ENCODE peak calls at places on chromosome 4, in nine cellular contexts. Y, E, J, L, Z, T, F, P and M are unnamed samples. For H3K4me1, the result is how much of the 10 kb centered on the place peaks cover.

GRCh38 chr4:2256156-2256731 is 5.7 kb downstream of the MXD4 start:
- DNase-seq in Y (peak), E (no peak), J (no peak), L (no peak), Z (no peak), T (no peak), F (no peak), P (no peak), M (peak)

GRCh38 chr4:39446842-39447573 is 11.7 kb downstream of the RPL9 start:
- DNase-seq in Y (peak), E (no peak), J (peak), L (peak), Z (no peak), T (no peak), F (peak), P (peak), M (peak)

GRCh38 chr4:147831452-147832192 is 99.7 kb downstream of the ARHGAP10 start:
- DNase-seq in Y (peak), E (no peak), J (peak), L (no peak), Z (no peak), T (peak), F (peak), P (no peak), M (peak)

GRCh38 chr4:22268350-22269025 is 247.4 kb downstream of the ADGRA3 start:
- DNase-seq in Y (no peak), E (no peak), J (no peak), L (no peak), Z (peak), T (no peak), F (peak), P (no peak), M (no peak)

GRCh38 chr4:61200195-61200990 is at the start of gene ADGRL3:
- DNase-seq in Y (peak), E (no peak), J (no peak), L (peak), Z (no peak), T (no peak), F (no peak), P (no peak), M (no peak)

GRCh38 chr4:26583865-26584652 is at the start of gene TBC1D19:
- DNase-seq in Y (peak), E (peak), J (peak), L (peak), Z (peak), T (peak), F (peak), P (peak), M (peak)

GRCh38 chr4:42234817-42235216 is 82.4 kb upstream of the BEND4 start:
- DNase-seq in Y (no peak), E (no peak), J (no peak), L (no peak), Z (no peak), T (no peak), F (no peak), P (peak), M (no peak)

GRCh38 chr4:107760281-107760947 is 40.4 kb upstream of the PAPSS1 start:
- DNase-seq in Y (no peak), E (no peak), J (peak), L (peak), Z (peak), T (no peak), F (peak), P (no peak), M (no peak)

GRCh38 chr4:79044260-79044659 is 105.0 kb upstream of the PAQR3 start:
- DNase-seq in Y (no peak), E (no peak), J (no peak), L (no peak), Z (no peak), T (no peak), F (no peak), P (no peak), M (no peak)

GRCh38 chr4:186765138-186765537 is 41.5 kb upstream of the FAT1 start:
- DNase-seq in Y (no peak), E (no peak), J (peak), L (no peak), Z (peak), T (peak), F (no peak), P (no peak), M (no peak)

GRCh38 chr4:106287353-106287969 is 28.5 kb downstream of the TBCK start:
- DNase-seq in Y (no peak), E (no peak), J (peak), L (no peak), Z (peak), T (no peak), F (peak), P (no peak), M (no peak)

GRCh38 chr4:85543832-85544231 is 68.9 kb downstream of the ARHGAP24 start:
- DNase-seq in Y (no peak), E (no peak), J (no peak), L (no peak), Z (no peak), T (no peak), F (no peak), P (no peak), M (no peak)

GRCh38 chr4:123673971-123674370 is 277.4 kb downstream of the SPRY1 start:
- DNase-seq in Y (no peak), E (no peak), J (no peak), L (no peak), Z (no peak), T (no peak), F (peak), P (no peak), M (no peak)

GRCh38 chr4:149887091-149887490 is 71.4 kb upstream of the IQCM start:
- DNase-seq in Y (no peak), E (no peak), J (no peak), L (no peak), Z (no peak), T (no peak), F (peak), P (no peak), M (no peak)

GRCh38 chr4:186765673-186766546 is 42.3 kb upstream of the FAT1 start:
- DNase-seq in Y (no peak), E (no peak), J (peak), L (peak), Z (peak), T (peak), F (no peak), P (no peak), M (no peak)

GRCh38 chr4:93834371-93835066 is 6.0 kb downstream of the ATOH1 start:
- DNase-seq in Y (no peak), E (no peak), J (no peak), L (peak), Z (no peak), T (no peak), F (no peak), P (no peak), M (no peak)

GRCh38 chr4:143375326-143376073 is 38.8 kb downstream of the GAB1 start:
- DNase-seq in Y (peak), E (peak), J (peak), L (peak), Z (peak), T (peak), F (peak), P (peak), M (no peak)

GRCh38 chr4:110793890-110794588 is 171.2 kb upstream of the PITX2 start:
- DNase-seq in Y (no peak), E (no peak), J (no peak), L (no peak), Z (no peak), T (no peak), F (no peak), P (no peak), M (no peak)

GRCh38 chr4:156778606-156779005 is 193.0 kb downstream of the PDGFC start:
- DNase-seq in Y (no peak), E (no peak), J (no peak), L (no peak), Z (peak), T (no peak), F (peak), P (no peak), M (no peak)

GRCh38 chr4:67531349-67531748 is 14.0 kb downstream of the CENPC start:
- DNase-seq in Y (no peak), E (no peak), J (no peak), L (no peak), Z (no peak), T (no peak), F (no peak), P (no peak), M (no peak)

GRCh38 chr4:16120720-16121119 is 36.9 kb upstream of the PROM1 start:
- DNase-seq in Y (no peak), E (peak), J (no peak), L (no peak), Z (no peak), T (no peak), F (no peak), P (peak), M (no peak)

GRCh38 chr4:152929888-152930287 is 6.2 kb upstream of the FHDC1 start:
- DNase-seq in Y (no peak), E (peak), J (no peak), L (no peak), Z (no peak), T (no peak), F (no peak), P (no peak), M (no peak)

GRCh38 chr4:164169591-164169990 is 584.3 kb upstream of the SMIM31 start:
- DNase-seq in Y (no peak), E (no peak), J (no peak), L (no peak), Z (no peak), T (no peak), F (peak), P (no peak), M (no peak)

GRCh38 chr4:3613980-3614730 is 81.9 kb upstream of the LRPAP1 start:
- DNase-seq in Y (peak), E (no peak), J (peak), L (peak), Z (peak), T (no peak), F (no peak), P (no peak), M (no peak)

GRCh38 chr4:56139241-56139827 is 190.6 kb downstream of the CEP135 start:
- DNase-seq in Y (no peak), E (no peak), J (no peak), L (peak), Z (no peak), T (no peak), F (no peak), P (no peak), M (no peak)

GRCh38 chr4:37599092-37599800 is 86.9 kb downstream of the RELL1 start:
- DNase-seq in Y (no peak), E (no peak), J (peak), L (no peak), Z (peak), T (no peak), F (no peak), P (no peak), M (no peak)

GRCh38 chr4:72084587-72085011 is 52.8 kb downstream of the NPFFR2 start:
- DNase-seq in Y (no peak), E (no peak), J (no peak), L (peak), Z (no peak), T (no peak), F (no peak), P (no peak), M (no peak)

GRCh38 chr4:77036206-77036605 is 39.6 kb downstream of the CCNI start:
- DNase-seq in Y (no peak), E (no peak), J (no peak), L (no peak), Z (no peak), T (no peak), F (no peak), P (no peak), M (no peak)

GRCh38 chr4:152858934-152859333 is 77.2 kb upstream of the FHDC1 start:
- DNase-seq in Y (no peak), E (no peak), J (no peak), L (no peak), Z (no peak), T (no peak), F (no peak), P (no peak), M (no peak)

GRCh38 chr4:108849611-108850406 is 87.0 kb upstream of the ETNPPL start:
- DNase-seq in Y (no peak), E (peak), J (no peak), L (no peak), Z (no peak), T (no peak), F (peak), P (no peak), M (no peak)

GRCh38 chr4:169659736-169660670 is 39.6 kb downstream of the CLCN3 start:
- DNase-seq in Y (peak), E (no peak), J (peak), L (peak), Z (peak), T (peak), F (peak), P (peak), M (peak)

GRCh38 chr4:31613946-31614623 is 893.9 kb downstream of the PCDH7 start:
- DNase-seq in Y (no peak), E (peak), J (no peak), L (no peak), Z (no peak), T (no peak), F (no peak), P (peak), M (no peak)

DNA sequence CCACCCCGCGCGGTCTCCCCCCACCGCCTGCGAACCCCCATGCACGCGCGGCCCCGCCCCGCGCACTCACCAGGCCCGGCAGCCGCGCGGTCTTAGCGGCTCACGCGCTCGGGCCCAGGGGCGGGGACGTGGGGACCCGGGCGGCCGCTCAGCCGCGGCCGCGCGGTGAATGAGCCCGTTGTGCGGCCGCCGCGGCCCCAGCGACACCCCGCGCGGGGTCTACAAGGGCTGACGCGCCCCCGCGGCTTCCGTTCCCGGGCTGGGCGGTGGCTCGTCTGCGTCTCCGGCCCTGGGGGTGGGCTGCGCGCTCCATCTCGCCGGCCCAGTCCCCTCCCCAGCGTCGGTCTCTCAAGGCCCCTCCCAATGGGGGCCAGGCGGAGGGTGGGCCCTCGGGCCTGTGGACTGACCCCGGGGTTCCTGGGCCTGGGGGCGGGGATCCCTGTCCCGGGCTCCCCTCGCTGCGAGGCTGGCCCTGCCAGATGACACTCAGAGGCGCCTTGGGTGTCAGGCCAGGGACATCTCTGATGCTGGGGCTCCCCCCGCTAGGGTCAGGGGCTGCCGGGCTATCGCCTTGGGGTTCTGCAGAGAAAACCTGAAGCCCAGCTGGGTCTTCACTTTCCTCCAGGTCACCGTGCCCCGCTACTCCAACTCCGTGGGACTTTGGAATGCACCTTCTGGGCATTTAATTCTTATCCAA is 4.3 kb upstream of the SLC26A1 start:
- DNase-seq in Y (peak), E (no peak), J (no peak), L (peak), Z (no peak), T (no peak), F (peak), P (no peak), M (no peak)
- H3K4me3 ChIP-seq in Y (no peak), E (no peak), J (no peak), L (peak), Z (peak), T (no peak), F (peak), P (no peak), M (peak)

DNA sequence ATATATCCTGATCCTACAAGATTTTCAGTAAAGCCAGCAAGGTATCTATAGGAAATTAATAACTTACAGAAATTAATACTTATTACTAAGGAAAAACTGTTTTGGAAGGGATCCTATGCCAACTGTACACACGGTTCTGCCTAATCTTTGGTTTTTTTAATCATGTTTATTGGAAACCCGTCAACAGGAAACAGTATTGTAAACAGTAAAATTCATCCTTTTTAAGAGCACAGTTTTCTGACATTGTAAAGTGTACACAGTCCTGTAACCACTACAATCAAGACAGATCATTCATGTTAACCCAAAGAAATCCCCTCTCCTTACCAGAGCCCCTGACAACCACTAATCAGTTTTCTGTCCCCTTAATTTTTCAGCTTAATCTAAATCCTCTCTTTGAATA is 9.9 kb downstream of the ABCG2 start:
- DNase-seq in Y (no peak), E (no peak), J (no peak), L (no peak), Z (no peak), T (no peak), F (no peak), P (no peak), M (no peak)
- H3K4me1 ChIP-seq in Y (under half), E (under half), J (under half), L (under half), Z (under half), T (under half), F (under half), P (under half), M (under half)

GRCh38 chr4:25552580-25553271 is 102.9 kb upstream of the SLC34A2 start:
- DNase-seq in Y (peak), E (no peak), J (peak), L (no peak), Z (no peak), T (no peak), F (peak), P (peak), M (no peak)
- H3K4me3 ChIP-seq in Y (no peak), E (no peak), J (no peak), L (no peak), Z (no peak), T (no peak), F (no peak), P (peak), M (no peak)

DNA sequence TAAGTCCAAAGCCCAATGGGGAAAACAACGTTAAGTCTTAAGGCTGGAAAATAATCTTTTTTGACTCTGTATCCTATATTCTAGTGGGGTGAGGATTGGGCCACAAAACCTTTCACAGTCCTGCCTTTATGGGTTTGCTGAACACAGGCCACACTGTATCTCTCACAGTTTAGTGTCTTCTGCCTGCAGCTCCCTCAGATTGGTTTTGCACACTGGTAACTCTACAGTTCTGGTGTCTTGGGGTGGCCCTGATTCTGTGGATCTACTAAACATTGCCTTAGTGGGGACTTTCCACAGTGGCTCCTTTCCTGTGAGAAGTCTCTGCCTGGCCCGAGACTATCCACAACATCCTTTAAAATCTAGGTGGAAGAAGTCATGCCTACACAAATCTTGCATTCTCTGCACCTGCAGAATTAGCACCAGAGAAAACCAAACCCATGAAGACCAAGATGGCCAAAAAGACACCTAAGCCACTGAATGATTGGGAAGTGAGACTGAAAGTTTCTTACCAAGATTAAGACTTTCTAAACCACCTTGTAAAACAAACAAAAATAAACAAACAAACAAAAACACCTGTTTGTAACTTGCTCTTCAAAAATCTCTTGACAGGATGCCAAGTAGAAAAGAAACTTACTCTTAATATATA is 150.4 kb upstream of the PCDH10 start:
- DNase-seq in Y (no peak), E (peak), J (no peak), L (no peak), Z (no peak), T (no peak), F (no peak), P (no peak), M (no peak)
- H3K4me1 ChIP-seq in Y (under half), E (under half), J (under half), L (under half), Z (under half), T (under half), F (under half), P (under half), M (under half)

DNA sequence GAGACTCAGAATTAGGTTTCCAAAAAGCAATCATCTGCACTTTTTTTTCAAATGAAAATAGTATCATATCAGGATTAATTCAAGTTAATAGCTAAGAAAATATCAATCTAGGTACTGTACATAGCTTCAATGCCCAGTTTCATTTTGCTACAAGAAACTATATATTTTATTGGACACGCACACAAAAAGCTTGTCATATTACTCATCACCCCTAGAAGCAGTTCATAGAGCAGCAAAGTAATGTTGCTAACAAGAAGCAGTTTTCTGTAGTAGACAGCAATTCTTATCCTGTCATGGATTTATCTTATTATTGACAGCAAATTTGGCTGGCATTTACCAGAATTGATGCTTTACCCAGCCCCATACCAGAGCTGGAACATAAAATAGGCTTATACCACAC is 52.3 kb upstream of the LSM6 start:
- DNase-seq in Y (no peak), E (no peak), J (no peak), L (no peak), Z (no peak), T (no peak), F (peak), P (no peak), M (no peak)
- H3K4me3 ChIP-seq in Y (no peak), E (no peak), J (no peak), L (no peak), Z (no peak), T (no peak), F (no peak), P (peak), M (no peak)

GRCh38 chr4:7864685-7865084 is 75.0 kb downstream of the AFAP1 start:
- DNase-seq in Y (no peak), E (no peak), J (no peak), L (no peak), Z (no peak), T (no peak), F (no peak), P (no peak), M (no peak)
- H3K4me1 ChIP-seq in Y (under half), E (under half), J (under half), L (under half), Z (under half), T (under half), F (under half), P (under half), M (under half)